ENCODE peak calls at places on chromosome 5, in four cellular contexts. One of them, this sample, is unnamed.

GRCh38 chr5:9112520-9113291 is 433.2 kb downstream of the SEMA5A start:
- DNase-seq in transverse colon: no peak
- DNase-seq in pons: no peak
- DNase-seq in activated CD4-positive, CD25-positive, alpha-beta regulatory T cell treated with anti-CD3 and anti-CD28 coated beads, Interleukin-2, amount 50 U/mL, for 16 hours: no peak
- DNase-seq in this sample: no peak

GRCh38 chr5:111238826-111239225 is 14.6 kb downstream of the CAMK4 start:
- DNase-seq in transverse colon: no peak
- DNase-seq in pons: no peak
- DNase-seq in activated CD4-positive, CD25-positive, alpha-beta regulatory T cell treated with anti-CD3 and anti-CD28 coated beads, Interleukin-2, amount 50 U/mL, for 16 hours: no peak
- DNase-seq in this sample: no peak

GRCh38 chr5:37582202-37582601 is 203.1 kb downstream of the WDR70 start:
- DNase-seq in transverse colon: no peak
- DNase-seq in pons: no peak
- DNase-seq in activated CD4-positive, CD25-positive, alpha-beta regulatory T cell treated with anti-CD3 and anti-CD28 coated beads, Interleukin-2, amount 50 U/mL, for 16 hours: no peak
- DNase-seq in this sample: no peak

GRCh38 chr5:93611900-93612898 is 29.2 kb downstream of the NR2F1 start:
- DNase-seq in transverse colon: no peak
- DNase-seq in pons: no peak
- DNase-seq in activated CD4-positive, CD25-positive, alpha-beta regulatory T cell treated with anti-CD3 and anti-CD28 coated beads, Interleukin-2, amount 50 U/mL, for 16 hours: no peak
- DNase-seq in this sample: no peak

GRCh38 chr5:124859027-124859426 is 112.6 kb upstream of the ZNF608 start:
- DNase-seq in transverse colon: peak
- DNase-seq in pons: peak
- DNase-seq in activated CD4-positive, CD25-positive, alpha-beta regulatory T cell treated with anti-CD3 and anti-CD28 coated beads, Interleukin-2, amount 50 U/mL, for 16 hours: no peak
- DNase-seq in this sample: no peak

GRCh38 chr5:127040779-127041520 is 10.6 kb upstream of the MARCHF3 start:
- DNase-seq in transverse colon: peak
- DNase-seq in pons: no peak
- DNase-seq in activated CD4-positive, CD25-positive, alpha-beta regulatory T cell treated with anti-CD3 and anti-CD28 coated beads, Interleukin-2, amount 50 U/mL, for 16 hours: no peak
- DNase-seq in this sample: no peak

GRCh38 chr5:72452515-72453259 is 54.5 kb downstream of the ZNF366 start:
- DNase-seq in transverse colon: peak
- DNase-seq in pons: peak
- DNase-seq in activated CD4-positive, CD25-positive, alpha-beta regulatory T cell treated with anti-CD3 and anti-CD28 coated beads, Interleukin-2, amount 50 U/mL, for 16 hours: no peak
- DNase-seq in this sample: no peak

GRCh38 chr5:123670981-123671557 is 159.1 kb downstream of the CSNK1G3 start:
- DNase-seq in transverse colon: peak
- DNase-seq in pons: peak
- DNase-seq in activated CD4-positive, CD25-positive, alpha-beta regulatory T cell treated with anti-CD3 and anti-CD28 coated beads, Interleukin-2, amount 50 U/mL, for 16 hours: no peak
- DNase-seq in this sample: no peak

This sample was measured in effector memory CD4-positive, alpha-beta T cell.